ENCODE peak calls at places on chromosome 17, in four cellular contexts. Z, C, T and P are unnamed samples. For H3K4me1, the result is how much of the 10 kb centered on the place peaks cover.

GRCh38 chr17:32701860-32702259 is 175.1 kb downstream of the MYO1D start:
- DNase-seq in T (no peak), C (no peak), Z (no peak), P (no peak)

GRCh38 chr17:4956493-4957061 is 5.7 kb downstream of the ENO3 start:
- DNase-seq in T (peak), C (peak), Z (no peak), P (no peak)

GRCh38 chr17:30148376-30148775 is 31.8 kb downstream of the NSRP1 start:
- DNase-seq in Z (no peak), T (no peak), C (no peak), P (no peak)

GRCh38 chr17:18040287-18040858 is 1.2 kb downstream of the GID4 start:
- DNase-seq in Z (no peak), C (no peak), T (no peak), P (no peak)

GRCh38 chr17:43146649-43147048 is 21.5 kb upstream of the BRCA1 start:
- DNase-seq in T (no peak), C (no peak), Z (no peak), P (no peak)

GRCh38 chr17:3827124-3827773 is 18.8 kb downstream of the NCBP3 start:
- DNase-seq in C (no peak), Z (no peak), T (peak), P (peak)

GRCh38 chr17:7405413-7405881 is 1.6 kb upstream of the TMEM256 start:
- DNase-seq in T (peak), Z (no peak), C (no peak), P (no peak)

GRCh38 chr17:27609606-27610303 is 21.2 kb upstream of the LGALS9 start:
- DNase-seq in T (no peak), Z (no peak), C (no peak), P (peak)

GRCh38 chr17:7922499-7923289 is 6.6 kb upstream of the RNF227 start:
- DNase-seq in T (peak), Z (peak), C (peak), P (peak)

GRCh38 chr17:67488161-67488560 is 111.1 kb downstream of the PITPNC1 start:
- DNase-seq in T (no peak), Z (no peak), C (no peak), P (no peak)

GRCh38 chr17:5234645-5235576 is at the start of gene SCIMP:
- DNase-seq in Z (peak), C (peak), T (no peak), P (no peak)

GRCh38 chr17:18235743-18236256 is 10.4 kb downstream of the LLGL1 start:
- DNase-seq in C (no peak), Z (no peak), T (no peak), P (peak)

GRCh38 chr17:83055911-83056582 is 23.4 kb upstream of the METRNL start:
- DNase-seq in T (no peak), C (peak), Z (peak), P (no peak)

GRCh38 chr17:20267459-20267842 is 199.9 kb downstream of the LGALS9B start:
- DNase-seq in T (peak), C (no peak), Z (no peak), P (peak)

GRCh38 chr17:15414502-15415348 is 52.7 kb downstream of the CDRT4 start:
- DNase-seq in Z (peak), C (peak), T (no peak), P (no peak)

GRCh38 chr17:19614900-19615299 is 33.7 kb upstream of the ALDH3A2 start:
- DNase-seq in Z (no peak), C (no peak), T (no peak), P (no peak)

GRCh38 chr17:20992987-20993862 is 49.6 kb downstream of the USP22 start:
- DNase-seq in T (peak), C (peak), Z (no peak), P (peak)

GRCh38 chr17:22374741-22375140 is 682.4 kb downstream of the KCNJ18 start:
- DNase-seq in C (no peak), T (no peak), Z (no peak), P (no peak)

GRCh38 chr17:59558953-59559352 is 6.5 kb upstream of the DHX40 start:
- DNase-seq in C (no peak), Z (no peak), T (no peak), P (no peak)

GRCh38 chr17:20085283-20085875 is 76.2 kb downstream of the SPECC1 start:
- DNase-seq in C (no peak), Z (no peak), T (no peak), P (no peak)

GRCh38 chr17:17906418-17907215 is 65.6 kb downstream of the TOM1L2 start:
- DNase-seq in C (peak), T (no peak), Z (no peak), P (no peak)

GRCh38 chr17:8830141-8830540 is 31.0 kb upstream of the MFSD6L start:
- DNase-seq in T (no peak), C (no peak), Z (no peak), P (no peak)

GRCh38 chr17:8063761-8064589 is 23.5 kb downstream of the ALOX12B start:
- DNase-seq in C (peak), T (no peak), Z (no peak), P (no peak)

GRCh38 chr17:28391401-28391800 is 14.6 kb downstream of the SLC46A1 start:
- DNase-seq in Z (no peak), T (no peak), C (no peak), P (no peak)

GRCh38 chr17:10019941-10020403 is 114.9 kb upstream of the RCVRN start:
- DNase-seq in Z (no peak), T (no peak), C (no peak), P (no peak)

GRCh38 chr17:30378191-30378796 is 433 bp upstream of the CPD start:
- DNase-seq in C (peak), Z (peak), T (peak), P (peak)

GRCh38 chr17:76461765-76462555 is 5.4 kb upstream of the AANAT start:
- DNase-seq in T (no peak), Z (no peak), C (no peak), P (no peak)

GRCh38 chr17:81189670-81190530 is 23.9 kb upstream of the AATK start:
- DNase-seq in T (peak), C (no peak), Z (no peak), P (no peak)

GRCh38 chr17:41308251-41308917 is 725 bp downstream of the KRTAP16-1 start:
- DNase-seq in Z (peak), T (peak), C (peak), P (peak)

GRCh38 chr17:6454495-6455320 is 10.5 kb downstream of the PIMREG start:
- DNase-seq in Z (peak), T (no peak), C (peak), P (no peak)

GRCh38 chr17:80834896-80835281 is 156.8 kb upstream of the CHMP6 start:
- DNase-seq in T (no peak), C (no peak), Z (no peak), P (no peak)

GRCh38 chr17:57609878-57610270 is 135.2 kb downstream of the CCDC182 start:
- DNase-seq in Z (no peak), T (no peak), C (no peak), P (no peak)
- H3K27ac ChIP-seq in Z (no peak), T (no peak), C (no peak), P (no peak)

DNA sequence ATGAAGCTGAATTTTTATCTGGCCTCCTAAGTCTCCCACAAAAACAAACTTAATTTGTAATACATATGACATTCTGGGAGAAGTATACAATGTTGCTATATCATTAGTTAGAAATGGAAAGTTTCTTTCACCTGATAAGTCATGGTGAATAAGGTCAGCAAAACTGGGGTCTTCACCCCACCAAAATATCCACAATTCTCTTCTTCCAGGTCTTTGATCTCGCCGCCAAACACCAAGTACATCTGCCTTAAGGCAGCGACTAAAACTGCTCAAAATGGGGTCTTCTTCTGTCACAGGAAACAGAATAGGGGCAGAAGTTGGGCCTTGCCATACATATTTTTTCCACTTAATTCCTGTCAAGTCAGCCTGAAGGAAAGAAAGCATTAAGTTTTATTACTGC is 2.1 kb downstream of the MED13 start:
- DNase-seq in Z (no peak), T (no peak), C (no peak), P (no peak)
- H3K4me1 ChIP-seq in Z (under half), T (under half), C (half or more), P (half or more)

GRCh38 chr17:77546772-77547201 is 406.0 kb downstream of the SEC14L1 start:
- DNase-seq in Z (no peak), T (no peak), C (no peak), P (no peak)
- H3K27ac ChIP-seq in Z (no peak), T (no peak), C (no peak), P (no peak)

DNA sequence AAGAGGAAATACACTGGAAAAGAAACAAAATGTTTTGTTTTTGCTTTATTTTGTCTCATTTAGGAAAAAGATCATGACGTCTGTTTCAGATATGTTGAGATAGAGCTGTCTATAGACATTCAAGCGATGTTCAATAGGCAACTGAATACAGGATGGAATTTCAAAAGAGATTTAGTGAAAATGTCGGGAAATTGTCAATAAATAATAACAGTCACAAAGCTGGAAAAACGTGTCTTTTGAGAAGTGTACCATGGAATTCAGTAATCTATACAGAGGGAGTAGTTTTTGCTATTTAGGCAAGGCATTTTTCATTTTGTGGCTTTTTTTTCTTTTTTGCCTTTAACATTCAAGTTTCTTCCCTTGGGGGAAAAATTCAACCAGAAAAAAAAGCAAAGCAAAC is 33.0 kb downstream of the TMEM100 start:
- DNase-seq in C (no peak), Z (no peak), T (no peak), P (no peak)
- H3K4me1 ChIP-seq in C (under half), Z (under half), T (under half), P (under half)

DNA sequence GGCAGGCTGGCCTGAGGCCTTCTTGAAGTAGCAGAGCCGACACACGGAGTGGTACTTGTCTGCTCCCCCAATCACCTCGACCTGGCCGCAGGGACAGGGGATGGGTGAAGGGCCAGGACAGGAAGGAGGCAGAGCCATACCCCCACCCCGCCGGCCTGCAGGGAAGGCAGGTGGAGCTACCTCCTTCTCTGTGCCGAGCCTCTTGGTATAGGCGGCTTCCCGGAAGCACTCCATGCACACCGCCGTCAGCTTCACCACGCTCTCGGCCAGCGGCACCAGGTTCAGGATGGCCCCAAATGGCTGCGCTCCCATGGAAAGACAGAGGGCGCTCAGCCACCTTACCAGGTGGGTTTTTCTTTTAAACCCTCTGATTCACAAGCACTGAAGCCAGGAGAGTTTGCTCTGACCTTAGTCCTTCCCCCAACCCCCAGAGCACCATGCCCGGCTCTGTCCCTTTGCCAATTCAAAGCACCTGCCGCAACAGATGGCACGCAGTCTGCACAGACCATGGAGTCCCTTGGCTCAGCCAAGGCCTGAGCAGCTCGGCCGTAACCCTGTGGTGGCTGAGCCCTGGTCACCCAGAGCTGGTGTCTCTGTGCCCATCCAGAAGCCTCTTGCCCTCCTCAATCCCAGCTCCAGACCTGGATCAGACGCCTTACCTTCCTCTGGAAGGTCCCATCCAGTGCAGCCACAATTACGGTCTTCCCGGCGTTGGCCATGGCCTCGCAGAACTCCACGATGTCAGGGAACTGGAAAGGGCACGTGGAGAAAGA is 6.7 kb downstream of the SYNGR2 start:
- DNase-seq in T (no peak), Z (no peak), C (no peak), P (no peak)
- H3K27ac ChIP-seq in T (no peak), Z (peak), C (peak), P (no peak)

DNA sequence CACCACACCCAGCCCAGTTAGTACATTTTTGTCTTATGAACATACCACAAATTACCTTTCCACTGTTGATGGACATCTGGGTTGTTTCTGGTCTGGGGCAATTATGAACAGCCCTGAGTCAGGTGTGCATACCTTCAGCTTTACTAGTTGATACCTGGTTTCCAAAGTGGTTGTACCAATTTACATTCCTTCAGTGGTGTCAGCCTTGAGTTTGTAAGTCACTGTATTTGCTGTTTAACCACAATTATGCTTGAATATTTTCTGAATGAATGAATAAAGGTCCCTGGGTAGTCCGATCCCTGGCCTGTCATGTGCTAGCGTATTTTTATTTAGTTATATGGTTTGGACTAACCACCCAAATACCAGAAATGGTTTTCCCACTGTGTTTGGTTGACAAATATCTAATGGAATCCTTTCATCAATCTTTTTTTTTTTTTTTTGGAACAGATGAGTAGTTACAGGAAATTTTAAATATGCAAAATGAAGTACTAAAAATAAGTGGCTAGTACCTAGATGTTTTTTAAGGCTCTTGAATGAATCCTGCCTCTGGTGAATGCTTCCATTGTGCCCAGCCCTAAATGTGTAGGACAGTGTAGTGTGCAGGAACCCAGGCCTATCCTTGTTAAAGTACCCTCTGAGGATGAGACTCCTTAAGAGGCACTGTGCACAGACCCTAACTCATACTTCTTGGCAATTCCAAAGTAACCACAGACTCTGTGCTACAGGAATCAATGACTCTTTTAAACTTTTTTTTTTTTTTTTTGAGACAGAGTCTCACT is 3.7 kb downstream of the DUSP14 start:
- DNase-seq in Z (no peak), C (no peak), T (no peak), P (no peak)
- H3K4me1 ChIP-seq in Z (under half), C (under half), T (under half), P (under half)

DNA sequence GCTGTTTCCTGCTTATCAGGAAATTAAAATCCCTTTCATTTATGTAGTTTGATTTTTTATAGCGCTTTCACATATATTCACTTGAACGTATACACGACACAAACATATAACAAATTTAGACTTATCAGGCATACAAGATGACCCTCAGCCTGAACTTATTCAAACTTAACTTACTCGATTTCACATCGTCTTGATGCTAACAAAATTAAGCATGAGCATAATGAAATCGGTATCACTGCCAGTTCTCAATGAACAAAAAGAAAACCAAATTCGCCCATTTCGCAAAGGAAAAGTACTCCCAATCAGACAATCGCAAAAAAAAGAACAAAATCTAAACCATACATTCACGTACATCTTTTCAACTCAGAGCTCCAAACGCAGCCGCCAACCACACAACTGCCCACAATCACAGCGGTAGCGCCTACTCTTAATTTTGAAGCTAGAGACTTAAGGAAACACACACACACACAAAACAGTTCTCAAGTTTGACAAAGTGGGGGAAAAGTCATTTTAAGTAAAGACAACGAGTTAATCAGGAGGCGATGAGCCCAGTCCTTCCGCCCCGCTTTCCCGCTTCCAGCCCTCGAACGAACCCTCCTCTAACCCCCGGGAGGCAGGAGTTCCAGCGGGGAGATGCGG is 1.0 kb downstream of the GJC1 start:
- DNase-seq in Z (no peak), C (no peak), T (no peak), P (no peak)
- H3K27ac ChIP-seq in Z (peak), C (peak), T (no peak), P (no peak)

GRCh38 chr17:78993981-78994671 is 14.4 kb upstream of the LGALS3BP start:
- DNase-seq in C (no peak), Z (no peak), T (no peak), P (no peak)

GRCh38 chr17:78993241-78993956 is 13.7 kb upstream of the LGALS3BP start:
- DNase-seq in C (peak), T (peak), Z (no peak), P (peak)

GRCh38 chr17:78991906-78992532 is 12.3 kb upstream of the LGALS3BP start:
- DNase-seq in C (no peak), Z (no peak), T (no peak), P (no peak)

GRCh38 chr17:78991017-78991783 is 11.5 kb upstream of the LGALS3BP start:
- DNase-seq in T (no peak), Z (no peak), C (no peak), P (no peak)

DNA sequence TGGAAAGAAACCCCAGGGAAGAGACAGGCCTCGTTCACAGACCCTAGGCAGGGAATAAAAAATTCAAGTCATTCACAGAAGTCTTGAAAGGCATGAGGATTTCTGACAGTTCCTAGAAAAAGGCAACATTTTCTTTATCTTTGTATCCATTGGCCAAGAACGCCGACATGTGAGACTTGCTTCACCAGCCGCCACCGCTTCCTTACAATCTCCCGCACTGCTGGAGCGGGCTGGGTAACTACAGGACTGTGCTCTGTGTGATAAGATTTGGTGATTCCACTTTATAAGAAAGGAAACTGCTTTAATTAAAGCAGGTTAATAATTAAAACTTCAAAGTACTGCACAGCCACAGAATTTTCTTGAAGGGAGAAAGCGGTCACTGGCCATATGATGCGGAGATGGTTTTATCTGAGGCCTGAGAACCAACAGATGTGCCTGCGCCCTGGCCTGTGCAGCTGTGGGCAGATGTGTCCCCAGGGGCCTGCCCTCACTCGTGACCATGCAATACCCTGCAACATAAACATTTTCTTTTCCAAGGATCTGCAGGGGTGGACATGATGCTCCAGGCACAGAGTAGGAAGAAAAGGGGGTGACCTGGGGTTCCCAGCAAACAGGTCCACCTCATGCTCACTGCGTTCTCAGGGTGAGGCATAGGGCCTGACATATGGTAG is 13.0 kb upstream of the LGALS3BP start:
- DNase-seq in T (no peak), Z (no peak), C (no peak), P (no peak)
- H3K4me1 ChIP-seq in T (under half), Z (under half), C (under half), P (under half)

DNA sequence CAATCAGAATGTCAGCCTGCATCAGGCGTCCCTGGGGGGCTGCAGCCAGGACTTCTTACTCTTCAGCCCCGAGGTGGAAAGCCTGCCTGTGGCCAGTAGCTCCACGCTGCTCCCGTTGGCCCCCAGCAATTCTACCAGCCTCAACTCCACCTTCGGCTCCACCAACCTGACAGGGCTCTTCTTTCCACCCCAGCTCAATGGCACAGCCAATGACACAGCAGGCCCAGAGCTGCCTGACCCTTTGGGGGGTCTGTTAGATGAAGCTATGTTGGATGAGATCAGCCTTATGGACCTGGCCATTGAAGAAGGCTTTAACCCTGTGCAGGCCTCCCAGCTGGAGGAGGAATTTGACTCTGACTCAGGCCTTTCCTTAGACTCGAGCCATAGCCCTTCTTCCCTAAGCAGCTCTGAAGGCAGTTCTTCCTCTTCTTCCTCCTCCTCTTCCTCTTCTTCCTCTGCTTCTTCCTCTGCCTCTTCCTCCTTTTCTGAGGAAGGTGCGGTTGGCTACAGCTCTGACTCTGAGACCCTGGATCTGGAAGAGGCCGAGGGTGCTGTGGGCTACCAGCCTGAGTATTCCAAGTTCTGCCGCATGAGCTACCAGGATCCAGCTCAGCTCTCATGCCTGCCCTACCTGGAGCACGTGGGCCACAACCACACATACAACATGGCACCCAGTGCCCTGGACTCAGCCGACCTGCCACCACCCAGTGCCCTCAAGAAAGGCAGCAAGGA is 10.4 kb downstream of the NFE2L1 start:
- DNase-seq in T (no peak), Z (no peak), C (no peak), P (no peak)
- H3K27ac ChIP-seq in T (no peak), Z (no peak), C (no peak), P (no peak)